ENCODE peak calls at places on chromosomes 3 and 15, in five cellular contexts. S is H9, W is neuronal stem cell, G is H1, Q is trophoblast cell. P is an unnamed sample.

GRCh38 chr3:69403406-69403934 is 17.6 kb upstream of the FRMD4B start:
- DNase-seq in S (no peak), W (no peak), G (no peak), Q (no peak), P (no peak)

GRCh38 chr15:84949845-84950569 is 31.6 kb upstream of the PDE8A start:
- DNase-seq in S (no peak), W (no peak), G (no peak), Q (no peak), P (no peak)

GRCh38 chr3:35665390-35666055 is 26.2 kb downstream of the ARPP21 start:
- DNase-seq in S (no peak), W (no peak), G (no peak), Q (no peak), P (no peak)

GRCh38 chr15:40960926-40961325 is 7.7 kb downstream of the CHAC1 start:
- DNase-seq in S (no peak), W (no peak), G (no peak), Q (no peak), P (no peak)

GRCh38 chr15:55357774-55358173 is 38.8 kb downstream of the PIGB start:
- DNase-seq in S (no peak), W (no peak), G (no peak), Q (no peak), P (peak)

GRCh38 chr3:4824948-4825325 is 154.3 kb upstream of the BHLHE40 start:
- DNase-seq in S (no peak), W (no peak), G (peak), Q (no peak), P (peak)

GRCh38 chr15:101459579-101460300 is 29.8 kb downstream of the PCSK6 start:
- DNase-seq in S (no peak), W (no peak), G (no peak), Q (peak), P (no peak)

GRCh38 chr3:47863391-47864128 is 60.6 kb downstream of the DHX30 start:
- DNase-seq in S (no peak), W (no peak), G (no peak), Q (no peak), P (no peak)

GRCh38 chr15:92797168-92798052 is 102.7 kb upstream of the CHD2 start:
- DNase-seq in S (no peak), W (peak), G (no peak), Q (peak), P (peak)

GRCh38 chr3:173653781-173654180 is 256.2 kb downstream of the NLGN1 start:
- DNase-seq in S (no peak), W (no peak), G (no peak), Q (no peak), P (no peak)

GRCh38 chr15:85543741-85544155 is 163.3 kb downstream of the AKAP13 start:
- DNase-seq in S (peak), W (no peak), G (peak), Q (no peak), P (no peak)

GRCh38 chr3:154783053-154784037 is 296.8 kb upstream of the MME start:
- DNase-seq in S (no peak), W (no peak), G (no peak), Q (no peak), P (no peak)

GRCh38 chr3:114362815-114363214 is 69.0 kb downstream of the TIGIT start:
- DNase-seq in S (no peak), W (no peak), G (no peak), Q (no peak), P (peak)

GRCh38 chr3:184255291-184256039 is 5.9 kb downstream of the CAMK2N2 start:
- DNase-seq in S (no peak), W (no peak), G (no peak), Q (no peak), P (no peak)

GRCh38 chr15:85024509-85025336 is 43.1 kb downstream of the PDE8A start:
- DNase-seq in S (no peak), W (no peak), G (no peak), Q (no peak), P (peak)

GRCh38 chr15:81774309-81774708 is 271.5 kb downstream of the MEX3B start:
- DNase-seq in S (no peak), W (no peak), G (no peak), Q (no peak), P (no peak)

GRCh38 chr3:186917660-186918312 is 12.5 kb upstream of the ST6GAL1 start:
- DNase-seq in S (no peak), W (no peak), G (no peak), Q (no peak), P (no peak)

GRCh38 chr3:31371464-31371863 is 161.3 kb upstream of the STT3B start:
- DNase-seq in S (no peak), W (no peak), G (no peak), Q (no peak), P (no peak)

GRCh38 chr3:131731709-131732108 is 228.9 kb upstream of the MRPL3 start:
- DNase-seq in S (no peak), W (no peak), G (no peak), Q (no peak), P (no peak)

GRCh38 chr15:63519548-63520178 is 15.3 kb downstream of the USP3 start:
- DNase-seq in S (no peak), W (no peak), G (no peak), Q (no peak), P (no peak)

GRCh38 chr15:76576526-76577279 is 240.1 kb downstream of the ISL2 start:
- DNase-seq in S (no peak), W (no peak), G (no peak), Q (no peak), P (peak)

GRCh38 chr3:11611271-11611893 is 32.3 kb downstream of the VGLL4 start:
- DNase-seq in S (no peak), W (no peak), G (no peak), Q (no peak), P (no peak)

GRCh38 chr15:47720555-47720954 is 3.2 kb downstream of the SEMA6D start:
- DNase-seq in S (no peak), W (no peak), G (no peak), Q (no peak), P (no peak)

GRCh38 chr3:193873802-193874201 is 262.1 kb upstream of the HES1 start:
- DNase-seq in S (no peak), W (no peak), G (no peak), Q (no peak), P (no peak)

GRCh38 chr3:48268381-48268935 is 27.6 kb downstream of the ZNF589 start:
- DNase-seq in S (no peak), W (no peak), G (no peak), Q (no peak), P (no peak)

GRCh38 chr3:43573576-43573975 is 48.2 kb downstream of the ANO10 start:
- DNase-seq in S (no peak), W (no peak), G (no peak), Q (no peak), P (no peak)

GRCh38 chr3:21621396-21621695 is 129.7 kb downstream of the ZNF385D start:
- DNase-seq in S (no peak), W (no peak), G (no peak), Q (no peak), P (peak)

GRCh38 chr15:71551566-71551965 is 258.8 kb upstream of the NR2E3 start:
- DNase-seq in S (no peak), W (no peak), G (no peak), Q (no peak), P (no peak)

GRCh38 chr15:80749589-80749988 is 29.6 kb upstream of the CEMIP start:
- DNase-seq in S (no peak), W (no peak), G (no peak), Q (peak), P (peak)

GRCh38 chr3:130934442-130935089 is 40.7 kb downstream of the ATP2C1 start:
- DNase-seq in S (no peak), W (no peak), G (no peak), Q (no peak), P (peak)

GRCh38 chr15:47688573-47689086 is 28.7 kb upstream of the SEMA6D start:
- DNase-seq in S (no peak), W (no peak), G (no peak), Q (no peak), P (peak)

DNA sequence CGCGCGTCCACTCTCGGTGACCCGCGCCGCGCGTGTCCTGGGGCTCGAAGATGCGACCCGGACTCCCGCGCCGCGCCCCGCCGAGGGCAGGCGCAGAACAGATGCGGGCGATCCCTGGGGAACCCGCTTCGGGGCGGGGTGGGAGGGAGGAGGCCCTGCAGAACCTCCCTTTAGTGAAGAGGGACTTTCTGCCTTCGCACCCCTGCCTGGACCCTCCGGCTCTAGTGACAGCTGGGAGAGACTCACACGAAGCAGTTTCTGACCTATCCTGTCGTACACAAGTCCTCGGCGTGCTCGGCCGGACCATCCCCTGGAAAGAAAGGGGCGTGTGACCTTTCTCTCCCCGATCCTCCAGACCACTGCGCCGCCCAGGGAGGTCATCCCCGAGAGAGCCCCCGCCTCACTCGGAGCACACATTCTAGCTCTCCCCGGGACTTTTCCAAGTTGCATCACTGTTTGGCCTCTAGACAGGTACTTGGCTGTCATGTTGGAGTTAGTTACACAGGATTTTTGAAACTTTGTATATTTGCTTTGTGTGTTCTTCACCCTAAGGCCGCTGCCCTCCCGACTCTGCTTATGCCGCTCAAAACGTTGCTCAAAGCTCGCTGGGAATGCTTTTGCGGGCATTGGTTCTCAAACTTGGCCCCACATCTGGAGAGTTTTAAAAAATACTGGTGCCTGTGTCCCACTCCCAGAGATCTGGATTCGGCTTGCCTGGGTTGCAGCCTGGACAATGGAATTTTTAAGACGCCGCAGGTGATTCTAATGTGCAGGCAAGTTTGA is 581 bp downstream of the CGNL1 start:
- DNase-seq in S (peak), W (peak), G (no peak), Q (peak), P (peak)
- H3K9ac ChIP-seq in S (no peak), W (peak), G (peak), Q (peak), P (peak)

DNA sequence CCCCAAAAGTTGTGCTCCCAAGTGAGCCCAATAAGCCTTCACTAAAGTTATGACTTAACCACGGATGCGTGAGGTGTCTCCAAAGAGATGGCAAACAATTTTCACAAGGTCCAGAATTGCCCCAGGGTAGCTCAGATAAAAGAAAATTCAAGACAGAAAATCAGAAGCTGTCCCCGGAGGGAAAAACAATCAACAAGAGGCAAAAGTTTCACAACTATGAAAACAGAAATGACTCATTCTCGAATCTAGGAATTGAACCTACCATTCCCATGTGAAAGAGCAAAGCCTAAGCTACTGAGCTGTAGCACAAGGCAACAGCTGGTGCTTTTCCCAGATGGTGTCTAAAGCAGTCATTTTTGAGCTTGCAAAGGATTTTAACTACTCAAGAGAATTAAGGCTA is 33.5 kb upstream of the MKRN3 start:
- DNase-seq in S (no peak), W (no peak), G (no peak), Q (peak), P (no peak)
- H3K4ac ChIP-seq in S (no peak), W (no peak), G (no peak), Q (no peak), P (no peak)

GRCh38 chr15:31400222-31400927 is 73.7 kb downstream of the KLF13 start:
- DNase-seq in S (no peak), W (no peak), G (no peak), Q (no peak), P (no peak)

GRCh38 chr15:31398677-31399260 is 72.1 kb downstream of the KLF13 start:
- DNase-seq in S (peak), W (no peak), G (no peak), Q (no peak), P (no peak)

GRCh38 chr15:31401282-31401681 is 74.6 kb downstream of the KLF13 start:
- DNase-seq in S (no peak), W (no peak), G (no peak), Q (no peak), P (no peak)

GRCh38 chr15:31397851-31398661 is 71.4 kb downstream of the KLF13 start:
- DNase-seq in S (peak), W (no peak), G (no peak), Q (no peak), P (no peak)

DNA sequence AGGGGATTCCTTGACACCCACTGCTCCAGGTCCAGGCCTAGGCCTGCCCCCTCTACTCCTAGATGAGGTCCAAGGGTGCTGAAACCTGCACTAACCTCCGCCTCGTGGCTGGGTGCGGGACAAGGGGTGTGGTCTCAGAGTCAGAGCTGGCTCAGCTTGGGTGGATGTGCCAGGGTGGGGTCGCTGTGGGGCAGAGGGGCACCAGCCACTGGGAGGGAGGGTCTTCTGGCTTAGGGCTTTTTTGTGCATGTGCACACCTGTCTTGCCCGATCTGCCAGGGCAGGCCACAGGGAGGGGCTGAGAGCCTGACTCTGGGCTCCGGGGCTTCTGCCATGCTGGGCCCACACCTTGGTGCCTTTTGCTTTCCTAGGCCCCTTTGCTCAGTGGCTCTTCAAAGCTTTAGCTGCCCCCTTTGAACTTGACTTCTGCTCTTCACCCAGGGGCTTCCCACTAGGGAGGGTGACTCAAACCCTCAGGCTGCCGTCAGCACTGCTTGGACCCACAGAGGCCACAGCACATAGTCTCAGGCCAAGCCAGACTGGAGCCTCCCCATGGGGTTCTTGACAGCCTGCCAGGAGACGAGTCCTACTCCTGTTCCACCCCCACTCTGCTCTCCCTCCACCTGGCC is 73.0 kb downstream of the KLF13 start:
- DNase-seq in S (no peak), W (no peak), G (no peak), Q (no peak), P (no peak)
- H2BK12ac ChIP-seq in S (no peak), W (no peak), G (no peak), Q (peak), P (peak)

GRCh38 chr15:37594431-37594830 is 340.0 kb upstream of the TMCO5A start:
- DNase-seq in S (no peak), W (no peak), G (no peak), Q (no peak), P (no peak)

DNA sequence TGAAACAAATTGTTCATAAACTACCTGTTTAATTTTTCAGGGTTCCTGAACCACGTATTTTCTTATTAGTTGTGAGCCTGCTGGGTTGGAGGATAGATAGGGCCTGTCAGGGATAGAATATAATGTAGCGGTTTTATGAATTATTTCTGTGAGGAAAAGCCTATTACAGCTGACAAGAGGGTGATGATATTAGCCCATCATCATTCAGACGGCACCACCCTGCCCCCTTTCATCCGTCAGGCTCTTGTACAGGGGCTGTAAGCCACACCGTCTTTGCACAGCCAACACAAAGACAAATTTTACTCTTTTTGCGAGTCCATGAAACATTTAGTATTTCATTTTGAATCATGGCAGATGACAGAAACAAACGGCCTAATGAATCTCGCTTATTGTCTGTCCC is 335.3 kb upstream of the TMCO5A start:
- DNase-seq in S (no peak), W (no peak), G (no peak), Q (no peak), P (no peak)
- H3K9ac ChIP-seq in S (no peak), W (no peak), G (no peak), Q (no peak), P (no peak)

GRCh38 chr3:64491843-64492242 is 196.0 kb downstream of the ADAMTS9 start:
- DNase-seq in S (no peak), W (no peak), G (no peak), Q (no peak), P (no peak)
- H3K4ac ChIP-seq in S (no peak), W (no peak), G (no peak), Q (no peak), P (peak)

DNA sequence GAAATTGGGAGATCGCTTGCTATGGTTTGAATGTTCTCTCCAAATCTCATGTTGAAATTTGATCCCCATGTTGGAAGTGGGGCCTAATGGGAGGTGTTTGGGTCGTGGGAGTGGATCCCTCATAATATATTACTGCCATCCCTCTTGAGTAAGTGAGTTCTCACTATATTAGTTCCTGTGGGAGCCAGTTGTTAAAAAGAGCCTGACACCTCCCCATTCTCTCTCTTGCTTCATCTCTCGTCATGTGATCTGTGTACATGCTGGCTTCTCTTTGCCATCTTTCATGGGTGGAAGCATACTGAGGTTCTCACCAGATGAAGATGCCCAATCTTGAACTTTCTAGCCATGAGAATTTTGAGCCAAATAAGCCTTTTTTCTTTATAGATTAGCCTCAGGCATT is 43.0 kb upstream of the IL20RB start:
- DNase-seq in S (no peak), W (no peak), G (no peak), Q (no peak), P (no peak)
- H2BK12ac ChIP-seq in S (no peak), W (no peak), G (no peak), Q (no peak), P (no peak)

GRCh38 chr3:170809021-170809974 is 60.7 kb downstream of the RPL22L1 start:
- DNase-seq in S (peak), W (peak), G (no peak), Q (peak), P (peak)

GRCh38 chr3:170813261-170813660 is 56.7 kb downstream of the RPL22L1 start:
- DNase-seq in S (no peak), W (no peak), G (no peak), Q (no peak), P (no peak)

GRCh38 chr3:170811515-170811914 is 58.5 kb downstream of the RPL22L1 start:
- DNase-seq in S (no peak), W (no peak), G (no peak), Q (no peak), P (peak)

GRCh38 chr3:170809975-170810357 is 60.0 kb downstream of the RPL22L1 start:
- DNase-seq in S (no peak), W (no peak), G (no peak), Q (no peak), P (peak)

GRCh38 chr3:170811928-170812591 is 57.9 kb downstream of the RPL22L1 start:
- DNase-seq in S (peak), W (peak), G (peak), Q (peak), P (peak)
- H3K9ac ChIP-seq in S (no peak), W (no peak), G (no peak), Q (no peak), P (peak)

GRCh38 chr3:117059990-117060338 is 350.4 kb downstream of the TUSC7 start:
- DNase-seq in S (no peak), W (no peak), G (no peak), Q (no peak), P (no peak)

GRCh38 chr3:117059054-117059989 is 349.7 kb downstream of the TUSC7 start:
- DNase-seq in S (no peak), W (no peak), G (no peak), Q (no peak), P (peak)

GRCh38 chr3:117068301-117068700 is 358.7 kb downstream of the TUSC7 start:
- DNase-seq in S (no peak), W (no peak), G (no peak), Q (no peak), P (no peak)

DNA sequence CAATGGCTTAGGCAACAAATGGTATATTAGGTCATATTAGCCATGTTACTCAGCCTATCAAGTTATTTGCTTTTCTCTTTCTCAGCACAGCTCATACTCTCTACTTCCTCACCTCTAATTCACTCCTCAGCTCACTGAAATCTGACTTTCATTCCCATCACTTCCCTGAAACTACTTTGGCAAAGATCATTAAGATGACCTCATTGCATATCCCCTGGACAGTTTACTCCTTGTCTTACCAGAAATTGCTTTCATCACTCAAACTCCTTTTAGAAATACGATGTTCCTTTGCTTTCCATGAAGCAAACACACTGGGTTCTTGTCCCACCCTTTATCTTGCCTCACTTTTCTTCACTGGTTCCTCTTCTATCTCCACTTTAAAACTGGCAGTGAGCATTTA is 354.3 kb downstream of the TUSC7 start:
- DNase-seq in S (no peak), W (no peak), G (no peak), Q (no peak), P (no peak)
- H3K4ac ChIP-seq in S (no peak), W (no peak), G (no peak), Q (no peak), P (no peak)